ENCODE peak calls at places on chromosomes 1 and 21, in eight cellular contexts. One of them, this sample, is unnamed.
A peak's percentile ranks its signal among the peaks of the same experiment; 100 is the strongest.

GRCh38 chr1:205748398-205749093 is 1.4 kb downstream of the NUCKS1 start:
- DNase-seq in right atrium auricular region: no peak
- DNase-seq in Right ventricle myocardium superior: no peak
- DNase-seq in RWPE2: no peak
- DNase-seq in OCI-LY7: peak; percentile 51
- DNase-seq in DMS 273 treated with DMSO at 0.1 percent for 48 hours: peak; percentile 25
- DNase-seq in NCI-H446 treated with DMSO at 0.1 percent for 48 hours: peak; percentile 56
- DNase-seq in T-helper 2 cell: peak; percentile 10
- DNase-seq in this sample: peak; percentile 62

GRCh38 chr1:155324717-155325595 is 4.3 kb downstream of the RUSC1 start:
- DNase-seq in right atrium auricular region: no peak
- DNase-seq in Right ventricle myocardium superior: peak; percentile 70
- DNase-seq in RWPE2: peak; percentile 74
- DNase-seq in OCI-LY7: peak; percentile 24
- DNase-seq in DMS 273 treated with DMSO at 0.1 percent for 48 hours: peak; percentile 60
- DNase-seq in NCI-H446 treated with DMSO at 0.1 percent for 48 hours: peak; percentile 19
- DNase-seq in T-helper 2 cell: no peak
- DNase-seq in this sample: peak; percentile 36

GRCh38 chr1:235169986-235170385 is 8.9 kb upstream of the RBM34 start:
- DNase-seq in right atrium auricular region: no peak
- DNase-seq in Right ventricle myocardium superior: no peak
- DNase-seq in RWPE2: no peak
- DNase-seq in OCI-LY7: no peak
- DNase-seq in DMS 273 treated with DMSO at 0.1 percent for 48 hours: no peak
- DNase-seq in NCI-H446 treated with DMSO at 0.1 percent for 48 hours: no peak
- DNase-seq in T-helper 2 cell: no peak
- DNase-seq in this sample: no peak

GRCh38 chr1:94787676-94788075 is 32.5 kb upstream of the SLC44A3 start:
- DNase-seq in right atrium auricular region: no peak
- DNase-seq in Right ventricle myocardium superior: no peak
- DNase-seq in RWPE2: no peak
- DNase-seq in OCI-LY7: no peak
- DNase-seq in DMS 273 treated with DMSO at 0.1 percent for 48 hours: no peak
- DNase-seq in NCI-H446 treated with DMSO at 0.1 percent for 48 hours: no peak
- DNase-seq in T-helper 2 cell: no peak
- DNase-seq in this sample: no peak

GRCh38 chr21:43731891-43732711 is 13.2 kb downstream of the PDXK start:
- DNase-seq in right atrium auricular region: no peak
- DNase-seq in Right ventricle myocardium superior: peak; percentile 59
- DNase-seq in RWPE2: no peak
- DNase-seq in OCI-LY7: no peak
- DNase-seq in DMS 273 treated with DMSO at 0.1 percent for 48 hours: no peak
- DNase-seq in NCI-H446 treated with DMSO at 0.1 percent for 48 hours: peak; percentile 94
- DNase-seq in T-helper 2 cell: no peak
- DNase-seq in this sample: peak; percentile 73

GRCh38 chr1:226121049-226121586 is 58.6 kb downstream of the H3-3A start:
- DNase-seq in right atrium auricular region: no peak
- DNase-seq in Right ventricle myocardium superior: no peak
- DNase-seq in RWPE2: no peak
- DNase-seq in OCI-LY7: no peak
- DNase-seq in DMS 273 treated with DMSO at 0.1 percent for 48 hours: no peak
- DNase-seq in NCI-H446 treated with DMSO at 0.1 percent for 48 hours: no peak
- DNase-seq in T-helper 2 cell: no peak
- DNase-seq in this sample: no peak

GRCh38 chr1:248421384-248421783 is 18.5 kb downstream of the OR2T1 start:
- DNase-seq in right atrium auricular region: no peak
- DNase-seq in Right ventricle myocardium superior: no peak
- DNase-seq in RWPE2: no peak
- DNase-seq in OCI-LY7: peak; percentile 8
- DNase-seq in DMS 273 treated with DMSO at 0.1 percent for 48 hours: no peak
- DNase-seq in NCI-H446 treated with DMSO at 0.1 percent for 48 hours: no peak
- DNase-seq in T-helper 2 cell: no peak
- DNase-seq in this sample: peak; percentile 15

GRCh38 chr1:33007190-33008050 is 29.3 kb downstream of the AK2 start:
- DNase-seq in right atrium auricular region: peak; percentile 81
- DNase-seq in Right ventricle myocardium superior: no peak
- DNase-seq in RWPE2: peak; percentile 76
- DNase-seq in OCI-LY7: peak; percentile 18
- DNase-seq in DMS 273 treated with DMSO at 0.1 percent for 48 hours: peak; percentile 10
- DNase-seq in NCI-H446 treated with DMSO at 0.1 percent for 48 hours: no peak
- DNase-seq in T-helper 2 cell: no peak
- DNase-seq in this sample: peak; percentile 55

GRCh38 chr1:17075470-17076255 is 21.8 kb upstream of the SDHB start:
- DNase-seq in right atrium auricular region: no peak
- DNase-seq in Right ventricle myocardium superior: no peak
- DNase-seq in RWPE2: no peak
- DNase-seq in OCI-LY7: peak; percentile 35
- DNase-seq in DMS 273 treated with DMSO at 0.1 percent for 48 hours: no peak
- DNase-seq in NCI-H446 treated with DMSO at 0.1 percent for 48 hours: no peak
- DNase-seq in T-helper 2 cell: no peak
- DNase-seq in this sample: peak; percentile 12

GRCh38 chr1:168148916-168149315 is 12.2 kb upstream of the GPR161 start:
- DNase-seq in right atrium auricular region: no peak
- DNase-seq in Right ventricle myocardium superior: no peak
- DNase-seq in RWPE2: no peak
- DNase-seq in OCI-LY7: no peak
- DNase-seq in DMS 273 treated with DMSO at 0.1 percent for 48 hours: peak; percentile 12
- DNase-seq in NCI-H446 treated with DMSO at 0.1 percent for 48 hours: no peak
- DNase-seq in T-helper 2 cell: no peak
- DNase-seq in this sample: peak; percentile 8

GRCh38 chr1:2493218-2493617 is 17.1 kb downstream of the PLCH2 start:
- DNase-seq in right atrium auricular region: no peak
- DNase-seq in Right ventricle myocardium superior: no peak
- DNase-seq in RWPE2: no peak
- DNase-seq in OCI-LY7: no peak
- DNase-seq in DMS 273 treated with DMSO at 0.1 percent for 48 hours: no peak
- DNase-seq in NCI-H446 treated with DMSO at 0.1 percent for 48 hours: no peak
- DNase-seq in T-helper 2 cell: no peak
- DNase-seq in this sample: no peak

GRCh38 chr1:2145946-2146835 is 48.4 kb downstream of the FAAP20 start:
- DNase-seq in right atrium auricular region: no peak
- DNase-seq in Right ventricle myocardium superior: peak; percentile 30
- DNase-seq in RWPE2: no peak
- DNase-seq in OCI-LY7: no peak
- DNase-seq in DMS 273 treated with DMSO at 0.1 percent for 48 hours: no peak
- DNase-seq in NCI-H446 treated with DMSO at 0.1 percent for 48 hours: no peak
- DNase-seq in T-helper 2 cell: no peak
- DNase-seq in this sample: no peak

GRCh38 chr1:86388228-86388627 is 7.9 kb downstream of the ODF2L start:
- DNase-seq in right atrium auricular region: no peak
- DNase-seq in Right ventricle myocardium superior: no peak
- DNase-seq in RWPE2: no peak
- DNase-seq in OCI-LY7: no peak
- DNase-seq in DMS 273 treated with DMSO at 0.1 percent for 48 hours: no peak
- DNase-seq in NCI-H446 treated with DMSO at 0.1 percent for 48 hours: no peak
- DNase-seq in T-helper 2 cell: no peak
- DNase-seq in this sample: no peak

GRCh38 chr21:45537111-45537745 is 5.0 kb downstream of the SLC19A1 start:
- DNase-seq in right atrium auricular region: no peak
- DNase-seq in Right ventricle myocardium superior: peak; percentile 34
- DNase-seq in RWPE2: peak; percentile 40
- DNase-seq in OCI-LY7: no peak
- DNase-seq in DMS 273 treated with DMSO at 0.1 percent for 48 hours: no peak
- DNase-seq in NCI-H446 treated with DMSO at 0.1 percent for 48 hours: no peak
- DNase-seq in T-helper 2 cell: no peak
- DNase-seq in this sample: no peak

GRCh38 chr1:42713293-42713692 is 26.7 kb downstream of the CLDN19 start:
- DNase-seq in right atrium auricular region: no peak
- DNase-seq in Right ventricle myocardium superior: no peak
- DNase-seq in RWPE2: no peak
- DNase-seq in OCI-LY7: no peak
- DNase-seq in DMS 273 treated with DMSO at 0.1 percent for 48 hours: no peak
- DNase-seq in NCI-H446 treated with DMSO at 0.1 percent for 48 hours: no peak
- DNase-seq in T-helper 2 cell: no peak
- DNase-seq in this sample: no peak

GRCh38 chr1:172360511-172360910 is 60.0 kb upstream of the C1orf105 start:
- DNase-seq in right atrium auricular region: no peak
- DNase-seq in Right ventricle myocardium superior: no peak
- DNase-seq in RWPE2: no peak
- DNase-seq in OCI-LY7: no peak
- DNase-seq in DMS 273 treated with DMSO at 0.1 percent for 48 hours: no peak
- DNase-seq in NCI-H446 treated with DMSO at 0.1 percent for 48 hours: no peak
- DNase-seq in T-helper 2 cell: no peak
- DNase-seq in this sample: no peak

This sample was measured in NCI-H2171 treated with DMSO at 0.1 percent for 48 hours.